ENCODE peak calls at places on chromosomes 6 and 20, in ten cellular contexts. One of them, this sample, is unnamed.

GRCh38 chr6:3981917-3982316 is 97.0 kb downstream of the FAM217A start:
- DNase-seq in activated CD4-positive, alpha-beta T cell treated with anti-CD3 and anti-CD28 coated beads, Interleukin-2, amount 50 U/mL, for 4 hours: no peak
- DNase-seq in AML-193: no peak
- DNase-seq in iPS-NIHi11: no peak
- DNase-seq in anterior cingulate cortex: no peak
- DNase-seq in HFFc6: no peak
- DNase-seq in stimulated activated CD4-positive, alpha-beta T cell treated with anti-CD3 and anti-CD28 coated beads, Interleukin-12 subunit alpha, Interleukin-12 subunit beta, amount 100 ng/mL, for 48 hours: no peak
- DNase-seq in GM12865: no peak
- DNase-seq in dorsolateral prefrontal cortex: no peak
- DNase-seq in H54: no peak
- DNase-seq in this sample: no peak

GRCh38 chr20:57872816-57873409 is 163.1 kb upstream of the PMEPA1 start:
- DNase-seq in GM12865: no peak
- DNase-seq in dorsolateral prefrontal cortex: no peak
- DNase-seq in AML-193: no peak
- DNase-seq in HFFc6: no peak
- DNase-seq in H54: no peak
- DNase-seq in anterior cingulate cortex: no peak
- DNase-seq in activated CD4-positive, alpha-beta T cell treated with anti-CD3 and anti-CD28 coated beads, Interleukin-2, amount 50 U/mL, for 4 hours: no peak
- DNase-seq in iPS-NIHi11: no peak
- DNase-seq in stimulated activated CD4-positive, alpha-beta T cell treated with anti-CD3 and anti-CD28 coated beads, Interleukin-12 subunit alpha, Interleukin-12 subunit beta, amount 100 ng/mL, for 48 hours: no peak
- DNase-seq in this sample: no peak

GRCh38 chr20:51422912-51423667 is 119.4 kb downstream of the NFATC2 start:
- DNase-seq in H54: no peak
- DNase-seq in stimulated activated CD4-positive, alpha-beta T cell treated with anti-CD3 and anti-CD28 coated beads, Interleukin-12 subunit alpha, Interleukin-12 subunit beta, amount 100 ng/mL, for 48 hours: no peak
- DNase-seq in dorsolateral prefrontal cortex: no peak
- DNase-seq in activated CD4-positive, alpha-beta T cell treated with anti-CD3 and anti-CD28 coated beads, Interleukin-2, amount 50 U/mL, for 4 hours: no peak
- DNase-seq in AML-193: no peak
- DNase-seq in HFFc6: no peak
- DNase-seq in iPS-NIHi11: no peak
- DNase-seq in GM12865: peak
- DNase-seq in anterior cingulate cortex: no peak
- DNase-seq in this sample: no peak

GRCh38 chr6:140462495-140463311 is 1088.3 kb upstream of the CITED2 start:
- DNase-seq in GM12865: no peak
- DNase-seq in AML-193: peak
- DNase-seq in activated CD4-positive, alpha-beta T cell treated with anti-CD3 and anti-CD28 coated beads, Interleukin-2, amount 50 U/mL, for 4 hours: no peak
- DNase-seq in H54: no peak
- DNase-seq in anterior cingulate cortex: no peak
- DNase-seq in stimulated activated CD4-positive, alpha-beta T cell treated with anti-CD3 and anti-CD28 coated beads, Interleukin-12 subunit alpha, Interleukin-12 subunit beta, amount 100 ng/mL, for 48 hours: no peak
- DNase-seq in dorsolateral prefrontal cortex: no peak
- DNase-seq in HFFc6: peak
- DNase-seq in iPS-NIHi11: peak
- DNase-seq in this sample: peak

GRCh38 chr6:49052901-49053300 is 410.2 kb downstream of the MMUT start:
- DNase-seq in anterior cingulate cortex: no peak
- DNase-seq in iPS-NIHi11: no peak
- DNase-seq in HFFc6: no peak
- DNase-seq in stimulated activated CD4-positive, alpha-beta T cell treated with anti-CD3 and anti-CD28 coated beads, Interleukin-12 subunit alpha, Interleukin-12 subunit beta, amount 100 ng/mL, for 48 hours: no peak
- DNase-seq in H54: no peak
- DNase-seq in dorsolateral prefrontal cortex: no peak
- DNase-seq in activated CD4-positive, alpha-beta T cell treated with anti-CD3 and anti-CD28 coated beads, Interleukin-2, amount 50 U/mL, for 4 hours: no peak
- DNase-seq in AML-193: no peak
- DNase-seq in GM12865: no peak
- DNase-seq in this sample: no peak

GRCh38 chr20:16587066-16587465 is 13.8 kb upstream of the KIF16B start:
- DNase-seq in iPS-NIHi11: no peak
- DNase-seq in stimulated activated CD4-positive, alpha-beta T cell treated with anti-CD3 and anti-CD28 coated beads, Interleukin-12 subunit alpha, Interleukin-12 subunit beta, amount 100 ng/mL, for 48 hours: no peak
- DNase-seq in HFFc6: no peak
- DNase-seq in dorsolateral prefrontal cortex: no peak
- DNase-seq in GM12865: no peak
- DNase-seq in AML-193: no peak
- DNase-seq in activated CD4-positive, alpha-beta T cell treated with anti-CD3 and anti-CD28 coated beads, Interleukin-2, amount 50 U/mL, for 4 hours: no peak
- DNase-seq in anterior cingulate cortex: no peak
- DNase-seq in H54: no peak
- DNase-seq in this sample: no peak

GRCh38 chr6:40383348-40384115 is 203.6 kb downstream of the LRFN2 start:
- DNase-seq in H54: no peak
- DNase-seq in stimulated activated CD4-positive, alpha-beta T cell treated with anti-CD3 and anti-CD28 coated beads, Interleukin-12 subunit alpha, Interleukin-12 subunit beta, amount 100 ng/mL, for 48 hours: no peak
- DNase-seq in iPS-NIHi11: no peak
- DNase-seq in GM12865: no peak
- DNase-seq in anterior cingulate cortex: no peak
- DNase-seq in dorsolateral prefrontal cortex: no peak
- DNase-seq in activated CD4-positive, alpha-beta T cell treated with anti-CD3 and anti-CD28 coated beads, Interleukin-2, amount 50 U/mL, for 4 hours: no peak
- DNase-seq in AML-193: no peak
- DNase-seq in HFFc6: no peak
- DNase-seq in this sample: no peak

GRCh38 chr6:97322811-97323210 is 39.8 kb upstream of the MMS22L start:
- DNase-seq in AML-193: no peak
- DNase-seq in activated CD4-positive, alpha-beta T cell treated with anti-CD3 and anti-CD28 coated beads, Interleukin-2, amount 50 U/mL, for 4 hours: no peak
- DNase-seq in GM12865: no peak
- DNase-seq in dorsolateral prefrontal cortex: no peak
- DNase-seq in HFFc6: peak
- DNase-seq in H54: no peak
- DNase-seq in stimulated activated CD4-positive, alpha-beta T cell treated with anti-CD3 and anti-CD28 coated beads, Interleukin-12 subunit alpha, Interleukin-12 subunit beta, amount 100 ng/mL, for 48 hours: no peak
- DNase-seq in iPS-NIHi11: no peak
- DNase-seq in anterior cingulate cortex: no peak
- DNase-seq in this sample: peak

GRCh38 chr20:57896563-57896962 is 186.7 kb upstream of the PMEPA1 start:
- DNase-seq in HFFc6: no peak
- DNase-seq in anterior cingulate cortex: no peak
- DNase-seq in AML-193: no peak
- DNase-seq in GM12865: no peak
- DNase-seq in stimulated activated CD4-positive, alpha-beta T cell treated with anti-CD3 and anti-CD28 coated beads, Interleukin-12 subunit alpha, Interleukin-12 subunit beta, amount 100 ng/mL, for 48 hours: no peak
- DNase-seq in H54: no peak
- DNase-seq in iPS-NIHi11: no peak
- DNase-seq in dorsolateral prefrontal cortex: no peak
- DNase-seq in activated CD4-positive, alpha-beta T cell treated with anti-CD3 and anti-CD28 coated beads, Interleukin-2, amount 50 U/mL, for 4 hours: no peak
- DNase-seq in this sample: no peak

GRCh38 chr6:97066056-97066455 is 141.5 kb downstream of the KLHL32 start:
- DNase-seq in H54: no peak
- DNase-seq in stimulated activated CD4-positive, alpha-beta T cell treated with anti-CD3 and anti-CD28 coated beads, Interleukin-12 subunit alpha, Interleukin-12 subunit beta, amount 100 ng/mL, for 48 hours: no peak
- DNase-seq in AML-193: no peak
- DNase-seq in HFFc6: no peak
- DNase-seq in GM12865: no peak
- DNase-seq in dorsolateral prefrontal cortex: no peak
- DNase-seq in iPS-NIHi11: no peak
- DNase-seq in activated CD4-positive, alpha-beta T cell treated with anti-CD3 and anti-CD28 coated beads, Interleukin-2, amount 50 U/mL, for 4 hours: no peak
- DNase-seq in anterior cingulate cortex: no peak
- DNase-seq in this sample: no peak

GRCh38 chr6:168988801-168989200 is 264.8 kb downstream of the THBS2 start:
- DNase-seq in GM12865: no peak
- DNase-seq in activated CD4-positive, alpha-beta T cell treated with anti-CD3 and anti-CD28 coated beads, Interleukin-2, amount 50 U/mL, for 4 hours: no peak
- DNase-seq in AML-193: no peak
- DNase-seq in anterior cingulate cortex: no peak
- DNase-seq in H54: no peak
- DNase-seq in stimulated activated CD4-positive, alpha-beta T cell treated with anti-CD3 and anti-CD28 coated beads, Interleukin-12 subunit alpha, Interleukin-12 subunit beta, amount 100 ng/mL, for 48 hours: no peak
- DNase-seq in HFFc6: no peak
- DNase-seq in iPS-NIHi11: no peak
- DNase-seq in dorsolateral prefrontal cortex: no peak
- DNase-seq in this sample: no peak

GRCh38 chr20:35273449-35274171 is 4.3 kb downstream of the MMP24OS start:
- DNase-seq in AML-193: no peak
- DNase-seq in GM12865: no peak
- DNase-seq in stimulated activated CD4-positive, alpha-beta T cell treated with anti-CD3 and anti-CD28 coated beads, Interleukin-12 subunit alpha, Interleukin-12 subunit beta, amount 100 ng/mL, for 48 hours: no peak
- DNase-seq in dorsolateral prefrontal cortex: no peak
- DNase-seq in iPS-NIHi11: peak
- DNase-seq in H54: no peak
- DNase-seq in anterior cingulate cortex: no peak
- DNase-seq in activated CD4-positive, alpha-beta T cell treated with anti-CD3 and anti-CD28 coated beads, Interleukin-2, amount 50 U/mL, for 4 hours: no peak
- DNase-seq in HFFc6: no peak
- DNase-seq in this sample: no peak

GRCh38 chr6:52233975-52234823 is 10.1 kb downstream of the IL17F start:
- DNase-seq in activated CD4-positive, alpha-beta T cell treated with anti-CD3 and anti-CD28 coated beads, Interleukin-2, amount 50 U/mL, for 4 hours: no peak
- DNase-seq in GM12865: peak
- DNase-seq in AML-193: peak
- DNase-seq in stimulated activated CD4-positive, alpha-beta T cell treated with anti-CD3 and anti-CD28 coated beads, Interleukin-12 subunit alpha, Interleukin-12 subunit beta, amount 100 ng/mL, for 48 hours: peak
- DNase-seq in anterior cingulate cortex: no peak
- DNase-seq in iPS-NIHi11: peak
- DNase-seq in HFFc6: peak
- DNase-seq in dorsolateral prefrontal cortex: no peak
- DNase-seq in H54: peak
- DNase-seq in this sample: peak

GRCh38 chr6:157539421-157539822 is 158.4 kb downstream of the ZDHHC14 start:
- DNase-seq in AML-193: no peak
- DNase-seq in stimulated activated CD4-positive, alpha-beta T cell treated with anti-CD3 and anti-CD28 coated beads, Interleukin-12 subunit alpha, Interleukin-12 subunit beta, amount 100 ng/mL, for 48 hours: no peak
- DNase-seq in anterior cingulate cortex: no peak
- DNase-seq in GM12865: no peak
- DNase-seq in HFFc6: no peak
- DNase-seq in activated CD4-positive, alpha-beta T cell treated with anti-CD3 and anti-CD28 coated beads, Interleukin-2, amount 50 U/mL, for 4 hours: no peak
- DNase-seq in dorsolateral prefrontal cortex: no peak
- DNase-seq in H54: no peak
- DNase-seq in iPS-NIHi11: no peak
- DNase-seq in this sample: no peak

GRCh38 chr6:3742076-3742425 is 9.5 kb downstream of the PXDC1 start:
- DNase-seq in stimulated activated CD4-positive, alpha-beta T cell treated with anti-CD3 and anti-CD28 coated beads, Interleukin-12 subunit alpha, Interleukin-12 subunit beta, amount 100 ng/mL, for 48 hours: no peak
- DNase-seq in HFFc6: no peak
- DNase-seq in AML-193: no peak
- DNase-seq in iPS-NIHi11: no peak
- DNase-seq in GM12865: no peak
- DNase-seq in anterior cingulate cortex: no peak
- DNase-seq in activated CD4-positive, alpha-beta T cell treated with anti-CD3 and anti-CD28 coated beads, Interleukin-2, amount 50 U/mL, for 4 hours: no peak
- DNase-seq in H54: no peak
- DNase-seq in dorsolateral prefrontal cortex: no peak
- DNase-seq in this sample: no peak

GRCh38 chr6:136823128-136823660 is 802 bp downstream of the PEX7 start:
- DNase-seq in anterior cingulate cortex: peak
- DNase-seq in dorsolateral prefrontal cortex: no peak
- DNase-seq in H54: no peak
- DNase-seq in iPS-NIHi11: no peak
- DNase-seq in activated CD4-positive, alpha-beta T cell treated with anti-CD3 and anti-CD28 coated beads, Interleukin-2, amount 50 U/mL, for 4 hours: no peak
- DNase-seq in stimulated activated CD4-positive, alpha-beta T cell treated with anti-CD3 and anti-CD28 coated beads, Interleukin-12 subunit alpha, Interleukin-12 subunit beta, amount 100 ng/mL, for 48 hours: no peak
- DNase-seq in AML-193: no peak
- DNase-seq in HFFc6: no peak
- DNase-seq in GM12865: no peak
- DNase-seq in this sample: no peak

GRCh38 chr6:163311830-163312229 is 102.7 kb upstream of the QKI start:
- DNase-seq in AML-193: no peak
- DNase-seq in dorsolateral prefrontal cortex: no peak
- DNase-seq in activated CD4-positive, alpha-beta T cell treated with anti-CD3 and anti-CD28 coated beads, Interleukin-2, amount 50 U/mL, for 4 hours: no peak
- DNase-seq in GM12865: no peak
- DNase-seq in iPS-NIHi11: no peak
- DNase-seq in H54: peak
- DNase-seq in anterior cingulate cortex: no peak
- DNase-seq in stimulated activated CD4-positive, alpha-beta T cell treated with anti-CD3 and anti-CD28 coated beads, Interleukin-12 subunit alpha, Interleukin-12 subunit beta, amount 100 ng/mL, for 48 hours: no peak
- DNase-seq in HFFc6: no peak
- DNase-seq in this sample: no peak

GRCh38 chr6:446418-447366 is 55.1 kb downstream of the IRF4 start:
- DNase-seq in anterior cingulate cortex: no peak
- DNase-seq in stimulated activated CD4-positive, alpha-beta T cell treated with anti-CD3 and anti-CD28 coated beads, Interleukin-12 subunit alpha, Interleukin-12 subunit beta, amount 100 ng/mL, for 48 hours: peak
- DNase-seq in H54: no peak
- DNase-seq in dorsolateral prefrontal cortex: no peak
- DNase-seq in GM12865: no peak
- DNase-seq in iPS-NIHi11: no peak
- DNase-seq in AML-193: no peak
- DNase-seq in activated CD4-positive, alpha-beta T cell treated with anti-CD3 and anti-CD28 coated beads, Interleukin-2, amount 50 U/mL, for 4 hours: peak
- DNase-seq in HFFc6: no peak
- DNase-seq in this sample: no peak

GRCh38 chr6:144840619-144841018 is 555.5 kb downstream of the UTRN start:
- DNase-seq in H54: no peak
- DNase-seq in stimulated activated CD4-positive, alpha-beta T cell treated with anti-CD3 and anti-CD28 coated beads, Interleukin-12 subunit alpha, Interleukin-12 subunit beta, amount 100 ng/mL, for 48 hours: no peak
- DNase-seq in iPS-NIHi11: no peak
- DNase-seq in activated CD4-positive, alpha-beta T cell treated with anti-CD3 and anti-CD28 coated beads, Interleukin-2, amount 50 U/mL, for 4 hours: no peak
- DNase-seq in AML-193: no peak
- DNase-seq in anterior cingulate cortex: no peak
- DNase-seq in dorsolateral prefrontal cortex: no peak
- DNase-seq in HFFc6: no peak
- DNase-seq in GM12865: no peak
- DNase-seq in this sample: no peak

GRCh38 chr6:37134622-37135191 is 35.2 kb upstream of the PIM1 start:
- DNase-seq in HFFc6: peak
- DNase-seq in anterior cingulate cortex: no peak
- DNase-seq in H54: peak
- DNase-seq in AML-193: no peak
- DNase-seq in dorsolateral prefrontal cortex: no peak
- DNase-seq in activated CD4-positive, alpha-beta T cell treated with anti-CD3 and anti-CD28 coated beads, Interleukin-2, amount 50 U/mL, for 4 hours: no peak
- DNase-seq in GM12865: no peak
- DNase-seq in stimulated activated CD4-positive, alpha-beta T cell treated with anti-CD3 and anti-CD28 coated beads, Interleukin-12 subunit alpha, Interleukin-12 subunit beta, amount 100 ng/mL, for 48 hours: no peak
- DNase-seq in iPS-NIHi11: peak
- DNase-seq in this sample: peak

GRCh38 chr20:45358282-45359068 is 4.5 kb upstream of the SYS1 start:
- DNase-seq in H54: no peak
- DNase-seq in HFFc6: peak
- DNase-seq in stimulated activated CD4-positive, alpha-beta T cell treated with anti-CD3 and anti-CD28 coated beads, Interleukin-12 subunit alpha, Interleukin-12 subunit beta, amount 100 ng/mL, for 48 hours: no peak
- DNase-seq in activated CD4-positive, alpha-beta T cell treated with anti-CD3 and anti-CD28 coated beads, Interleukin-2, amount 50 U/mL, for 4 hours: no peak
- DNase-seq in iPS-NIHi11: no peak
- DNase-seq in GM12865: no peak
- DNase-seq in AML-193: peak
- DNase-seq in dorsolateral prefrontal cortex: peak
- DNase-seq in anterior cingulate cortex: no peak
- DNase-seq in this sample: peak

GRCh38 chr20:58059145-58059544 is 169.3 kb downstream of the ANKRD60 start:
- DNase-seq in activated CD4-positive, alpha-beta T cell treated with anti-CD3 and anti-CD28 coated beads, Interleukin-2, amount 50 U/mL, for 4 hours: no peak
- DNase-seq in H54: no peak
- DNase-seq in stimulated activated CD4-positive, alpha-beta T cell treated with anti-CD3 and anti-CD28 coated beads, Interleukin-12 subunit alpha, Interleukin-12 subunit beta, amount 100 ng/mL, for 48 hours: no peak
- DNase-seq in anterior cingulate cortex: no peak
- DNase-seq in HFFc6: no peak
- DNase-seq in GM12865: no peak
- DNase-seq in AML-193: no peak
- DNase-seq in iPS-NIHi11: no peak
- DNase-seq in dorsolateral prefrontal cortex: no peak
- DNase-seq in this sample: no peak

GRCh38 chr6:54860739-54861138 is 14.2 kb downstream of the FAM83B start:
- DNase-seq in HFFc6: no peak
- DNase-seq in AML-193: no peak
- DNase-seq in H54: peak
- DNase-seq in GM12865: no peak
- DNase-seq in stimulated activated CD4-positive, alpha-beta T cell treated with anti-CD3 and anti-CD28 coated beads, Interleukin-12 subunit alpha, Interleukin-12 subunit beta, amount 100 ng/mL, for 48 hours: no peak
- DNase-seq in iPS-NIHi11: no peak
- DNase-seq in dorsolateral prefrontal cortex: no peak
- DNase-seq in activated CD4-positive, alpha-beta T cell treated with anti-CD3 and anti-CD28 coated beads, Interleukin-2, amount 50 U/mL, for 4 hours: no peak
- DNase-seq in anterior cingulate cortex: no peak
- DNase-seq in this sample: no peak

GRCh38 chr6:132788658-132789397 is 9.6 kb downstream of the SLC18B1 start:
- DNase-seq in dorsolateral prefrontal cortex: no peak
- DNase-seq in HFFc6: no peak
- DNase-seq in stimulated activated CD4-positive, alpha-beta T cell treated with anti-CD3 and anti-CD28 coated beads, Interleukin-12 subunit alpha, Interleukin-12 subunit beta, amount 100 ng/mL, for 48 hours: no peak
- DNase-seq in GM12865: peak
- DNase-seq in activated CD4-positive, alpha-beta T cell treated with anti-CD3 and anti-CD28 coated beads, Interleukin-2, amount 50 U/mL, for 4 hours: no peak
- DNase-seq in AML-193: no peak
- DNase-seq in anterior cingulate cortex: no peak
- DNase-seq in H54: no peak
- DNase-seq in iPS-NIHi11: no peak
- DNase-seq in this sample: no peak

GRCh38 chr6:149031545-149032317 is 284.9 kb downstream of the UST start:
- DNase-seq in iPS-NIHi11: no peak
- DNase-seq in GM12865: peak
- DNase-seq in anterior cingulate cortex: no peak
- DNase-seq in activated CD4-positive, alpha-beta T cell treated with anti-CD3 and anti-CD28 coated beads, Interleukin-2, amount 50 U/mL, for 4 hours: peak
- DNase-seq in AML-193: peak
- DNase-seq in stimulated activated CD4-positive, alpha-beta T cell treated with anti-CD3 and anti-CD28 coated beads, Interleukin-12 subunit alpha, Interleukin-12 subunit beta, amount 100 ng/mL, for 48 hours: no peak
- DNase-seq in dorsolateral prefrontal cortex: no peak
- DNase-seq in H54: peak
- DNase-seq in HFFc6: peak
- DNase-seq in this sample: no peak

GRCh38 chr6:13355043-13355945 is 27.0 kb upstream of the TBC1D7 start:
- DNase-seq in iPS-NIHi11: no peak
- DNase-seq in H54: peak
- DNase-seq in GM12865: peak
- DNase-seq in activated CD4-positive, alpha-beta T cell treated with anti-CD3 and anti-CD28 coated beads, Interleukin-2, amount 50 U/mL, for 4 hours: no peak
- DNase-seq in stimulated activated CD4-positive, alpha-beta T cell treated with anti-CD3 and anti-CD28 coated beads, Interleukin-12 subunit alpha, Interleukin-12 subunit beta, amount 100 ng/mL, for 48 hours: no peak
- DNase-seq in anterior cingulate cortex: no peak
- DNase-seq in dorsolateral prefrontal cortex: no peak
- DNase-seq in HFFc6: peak
- DNase-seq in AML-193: peak
- DNase-seq in this sample: peak

GRCh38 chr6:105488521-105489212 is 85.8 kb upstream of the PREP start:
- DNase-seq in iPS-NIHi11: no peak
- DNase-seq in HFFc6: no peak
- DNase-seq in anterior cingulate cortex: no peak
- DNase-seq in H54: no peak
- DNase-seq in dorsolateral prefrontal cortex: no peak
- DNase-seq in activated CD4-positive, alpha-beta T cell treated with anti-CD3 and anti-CD28 coated beads, Interleukin-2, amount 50 U/mL, for 4 hours: no peak
- DNase-seq in stimulated activated CD4-positive, alpha-beta T cell treated with anti-CD3 and anti-CD28 coated beads, Interleukin-12 subunit alpha, Interleukin-12 subunit beta, amount 100 ng/mL, for 48 hours: no peak
- DNase-seq in GM12865: peak
- DNase-seq in AML-193: no peak
- DNase-seq in this sample: no peak